ENCODE peak calls at places on chromosome 11, in seven cellular contexts. B is tibial nerve, P is A673, X is prostate gland, Y is neuronal stem cell, E is breast epithelium, S is hepatocyte. H is an unnamed sample.
A peak's percentile ranks its signal among the peaks of the same experiment; 100 is the strongest.

GRCh38 chr11:70397336-70397982 is 870 bp upstream of the CTTN start:
- DNase-seq in B (no peak), P (peak; percentile 42), X (no peak), Y (no peak), E (no peak), S (peak; percentile 38), H (no peak)

GRCh38 chr11:70760416-70761020 is 362.2 kb downstream of the CTTN start:
- DNase-seq in B (no peak), P (no peak), X (no peak), Y (no peak), E (no peak), S (no peak), H (no peak)

GRCh38 chr11:119480375-119481020 is 57.5 kb upstream of the THY1 start:
- DNase-seq in B (no peak), P (no peak), X (no peak), Y (no peak), E (peak; percentile 27), S (no peak), H (no peak)

GRCh38 chr11:80538040-80538439 is 1097.2 kb upstream of the TENM4 start:
- DNase-seq in B (no peak), P (no peak), X (no peak), Y (no peak), E (no peak), S (no peak), H (no peak)

GRCh38 chr11:134291196-134291595 is 15.0 kb downstream of the GLB1L3 start:
- DNase-seq in B (no peak), P (no peak), X (no peak), Y (no peak), E (no peak), S (no peak), H (no peak)

GRCh38 chr11:15854245-15854644 is 502.1 kb downstream of the SOX6 start:
- DNase-seq in B (no peak), P (no peak), X (no peak), Y (no peak), E (no peak), S (no peak), H (no peak)

GRCh38 chr11:112697779-112698178 is 263.4 kb upstream of the NCAM1 start:
- DNase-seq in B (no peak), P (no peak), X (no peak), Y (no peak), E (no peak), S (no peak), H (no peak)

GRCh38 chr11:69938206-69938605 is 119.0 kb upstream of the FGF3 start:
- DNase-seq in B (no peak), P (no peak), X (no peak), Y (no peak), E (no peak), S (no peak), H (peak; percentile 10)

GRCh38 chr11:134587345-134587744 is 175.3 kb upstream of the B3GAT1 start:
- DNase-seq in B (no peak), P (no peak), X (no peak), Y (no peak), E (no peak), S (no peak), H (no peak)

GRCh38 chr11:119103793-119104192 is 2.1 kb upstream of the DPAGT1 start:
- DNase-seq in B (no peak), P (peak; percentile 41), X (no peak), Y (no peak), E (no peak), S (no peak), H (no peak)

GRCh38 chr11:28951191-28951590 is 843.0 kb downstream of the METTL15 start:
- DNase-seq in B (no peak), P (no peak), X (no peak), Y (no peak), E (no peak), S (no peak), H (no peak)

GRCh38 chr11:65274734-65275682 is 13.2 kb downstream of the POLA2 start:
- DNase-seq in B (peak; percentile 62), P (peak; percentile 82), X (peak; percentile 79), Y (no peak), E (peak; percentile 68), S (peak; percentile 94), H (peak; percentile 60)
- H3K27ac ChIP-seq in B (no peak overlapping the region), P (no peak overlapping the region), X (peak overlapping the region; percentile 42), Y (no peak overlapping the region), E (no peak overlapping the region), S (peak overlapping the region; percentile 88), H (peak overlapping the region; percentile 71)

DNA sequence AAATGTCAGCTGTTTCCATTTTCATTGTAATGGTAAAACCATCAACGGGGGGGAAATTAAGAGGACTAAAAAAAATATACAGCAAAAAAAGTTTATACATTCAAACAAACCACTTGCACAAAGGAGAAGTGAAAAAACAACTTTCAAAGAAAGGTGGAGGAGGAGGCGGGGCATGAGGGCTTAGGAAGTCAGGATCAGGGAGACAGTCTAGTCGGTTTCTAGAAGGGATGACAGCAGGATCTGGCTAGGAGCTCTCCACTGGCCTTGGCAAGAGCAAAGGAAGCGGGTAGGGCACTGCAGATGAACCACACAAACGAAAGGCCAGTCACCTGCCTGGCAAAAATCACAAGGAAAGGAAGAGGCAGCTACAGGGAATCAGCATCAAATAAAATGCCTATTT is 31.0 kb downstream of the NAP1L4 start:
- DNase-seq in B (no peak), P (no peak), X (no peak), Y (no peak), E (no peak), S (no peak), H (no peak)
- H3K36me3 ChIP-seq in B (peaks cover 99% of the 10 kb centered on the region), P (peaks cover 66% of the 10 kb centered on the region), X (peaks cover 7% of the 10 kb centered on the region), Y (peaks cover 47% of the 10 kb centered on the region), E (peaks cover 9% of the 10 kb centered on the region), S (peaks cover 3% of the 10 kb centered on the region), H (peaks cover 91% of the 10 kb centered on the region)

GRCh38 chr11:24240496-24240895 is 256.4 kb upstream of the LUZP2 start:
- DNase-seq in B (no peak), P (no peak), X (no peak), Y (no peak), E (no peak), S (no peak), H (no peak)

GRCh38 chr11:24233041-24233440 is 263.8 kb upstream of the LUZP2 start:
- DNase-seq in B (no peak), P (no peak), X (no peak), Y (no peak), E (no peak), S (no peak), H (no peak)

GRCh38 chr11:24239016-24239720 is 257.7 kb upstream of the LUZP2 start:
- DNase-seq in B (no peak), P (no peak), X (no peak), Y (no peak), E (no peak), S (no peak), H (no peak)

GRCh38 chr11:24239930-24240329 is 256.9 kb upstream of the LUZP2 start:
- DNase-seq in B (no peak), P (no peak), X (no peak), Y (no peak), E (no peak), S (no peak), H (no peak)

DNA sequence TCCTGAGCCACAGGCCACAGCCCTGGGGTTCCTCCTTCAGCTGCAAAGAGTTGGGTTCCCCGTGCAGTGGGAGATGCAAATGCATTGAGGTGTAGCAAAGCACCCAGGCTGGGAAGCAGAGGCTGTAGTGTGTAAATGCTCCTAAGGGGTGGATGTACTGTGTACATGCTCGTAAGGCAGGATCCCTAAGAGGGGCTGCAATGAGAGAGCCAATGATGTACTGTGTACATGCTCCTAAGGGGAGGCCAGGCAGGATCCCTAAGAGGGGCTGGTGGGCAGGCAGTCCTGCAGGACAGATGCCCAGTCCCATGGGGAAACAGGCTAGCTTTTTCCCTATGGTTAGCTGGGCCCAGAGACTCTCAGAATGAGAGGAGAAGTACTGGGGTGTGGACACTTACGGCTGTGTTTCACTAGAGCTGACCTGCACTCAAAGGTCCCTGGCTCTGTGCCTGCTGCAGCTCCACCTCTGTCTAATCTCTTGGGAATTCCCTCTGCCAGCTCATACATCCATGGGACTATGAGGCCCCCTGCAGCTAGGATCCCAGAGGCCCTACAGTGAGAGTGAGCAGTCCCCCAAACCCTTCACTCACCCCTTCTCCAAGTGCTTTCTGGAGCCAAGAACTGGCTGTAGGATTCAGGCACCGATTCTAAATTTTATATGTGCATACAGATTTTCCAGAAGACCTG is 261.9 kb upstream of the LUZP2 start:
- DNase-seq in B (no peak), P (no peak), X (no peak), Y (no peak), E (no peak), S (peak; percentile 65), H (no peak)
- H3K27ac ChIP-seq in B (no peak overlapping the region), P (no peak overlapping the region), X (no peak overlapping the region), Y (no peak overlapping the region), E (no peak overlapping the region), S (no peak overlapping the region), H (no peak overlapping the region)

GRCh38 chr11:66639066-66639813 is 737 bp downstream of the RBM4 start:
- DNase-seq in B (no peak), P (peak; percentile 57), X (no peak), Y (no peak), E (no peak), S (peak; percentile 60), H (no peak)

GRCh38 chr11:66638177-66639065 is at the start of gene RBM4:
- DNase-seq in B (peak; percentile 93), P (peak; percentile 100), X (peak; percentile 100), Y (peak; percentile 100), E (peak; percentile 97), S (peak; percentile 99), H (peak; percentile 96)

GRCh38 chr11:66637557-66638176 is 836 bp upstream of the RBM4 start:
- DNase-seq in B (no peak), P (no peak), X (no peak), Y (peak; percentile 20), E (no peak), S (no peak), H (no peak)

GRCh38 chr11:66643745-66644437 is 5.4 kb downstream of the RBM4 start:
- DNase-seq in B (no peak), P (no peak), X (no peak), Y (no peak), E (no peak), S (no peak), H (no peak)

DNA sequence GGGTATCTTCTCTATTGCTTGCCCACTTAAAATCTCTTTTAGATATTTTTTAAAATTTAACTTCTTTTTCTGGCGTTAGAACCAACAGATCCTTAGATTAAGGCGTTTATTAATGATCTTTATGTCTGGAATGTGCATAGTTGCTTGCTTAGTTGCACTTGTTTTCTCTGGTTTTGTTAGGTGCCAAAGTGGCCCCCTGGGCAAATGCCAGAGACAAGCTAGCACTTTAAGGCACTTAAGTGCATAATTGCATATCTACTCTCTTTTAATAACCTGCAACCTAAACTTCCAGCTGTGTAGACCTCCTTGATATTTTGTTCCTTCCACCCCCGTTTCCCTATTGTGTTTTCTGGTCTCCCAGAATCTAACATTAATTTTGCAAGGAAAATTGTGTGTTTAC is 3.3 kb downstream of the RBM4 start:
- DNase-seq in B (no peak), P (no peak), X (no peak), Y (no peak), E (no peak), S (no peak), H (no peak)
- H3K36me3 ChIP-seq in B (peaks cover 57% of the 10 kb centered on the region), P (peaks cover 74% of the 10 kb centered on the region), X (peaks cover 17% of the 10 kb centered on the region), Y (peaks cover 44% of the 10 kb centered on the region), E (no peaks in the 10 kb centered on the region), S (peaks cover 3% of the 10 kb centered on the region), H (peaks cover 66% of the 10 kb centered on the region)

DNA sequence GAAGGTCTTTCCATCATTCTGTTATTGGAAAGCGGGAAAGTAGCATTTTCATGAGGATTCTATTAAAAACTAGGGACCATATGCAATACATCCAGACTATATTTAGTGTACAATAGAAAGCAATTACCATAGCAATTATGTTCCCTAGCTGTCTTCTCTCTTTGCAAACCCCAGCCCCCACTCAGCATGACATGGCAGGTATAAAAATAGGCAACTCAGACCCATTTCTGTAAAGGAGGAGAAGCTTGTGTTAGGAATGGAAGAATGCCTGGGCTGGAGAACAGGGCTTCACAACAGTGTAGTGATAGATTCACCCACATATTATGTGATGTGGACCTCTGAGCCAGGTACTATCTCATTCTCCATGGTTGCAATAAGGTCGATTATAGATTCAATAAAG is 12.4 kb downstream of the OR51B6 start:
- DNase-seq in B (no peak), P (no peak), X (no peak), Y (no peak), E (no peak), S (no peak), H (no peak)
- H3K27ac ChIP-seq in B (no peak overlapping the region), P (no peak overlapping the region), X (no peak overlapping the region), Y (no peak overlapping the region), E (no peak overlapping the region), S (no peak overlapping the region), H (no peak overlapping the region)